ENCODE peak calls at places on chromosomes 6 and 20, in ten cellular contexts. One of them, this sample, is unnamed.

GRCh38 chr6:47428746-47429664 is 48.6 kb upstream of the CD2AP start:
- DNase-seq in NCI-H345: no peak
- DNase-seq in BE2C: no peak
- DNase-seq in ELR: no peak
- DNase-seq in NCI-H187: no peak
- DNase-seq in H9: peak
- DNase-seq in fibroblast of villous mesenchyme: no peak
- DNase-seq in endothelial cell: no peak
- DNase-seq in iPS-NIHi11: peak
- DNase-seq in fibroblast of mammary gland: no peak
- DNase-seq in this sample: no peak

GRCh38 chr6:93017213-93017612 is 402.1 kb downstream of the EPHA7 start:
- DNase-seq in H9: peak
- DNase-seq in iPS-NIHi11: peak
- DNase-seq in fibroblast of villous mesenchyme: peak
- DNase-seq in endothelial cell: no peak
- DNase-seq in fibroblast of mammary gland: no peak
- DNase-seq in ELR: no peak
- DNase-seq in NCI-H187: no peak
- DNase-seq in BE2C: no peak
- DNase-seq in NCI-H345: no peak
- DNase-seq in this sample: peak

GRCh38 chr6:5705256-5705655 is 301.5 kb downstream of the NRN1 start:
- DNase-seq in ELR: no peak
- DNase-seq in fibroblast of mammary gland: no peak
- DNase-seq in fibroblast of villous mesenchyme: no peak
- DNase-seq in BE2C: no peak
- DNase-seq in endothelial cell: no peak
- DNase-seq in NCI-H345: no peak
- DNase-seq in H9: no peak
- DNase-seq in NCI-H187: no peak
- DNase-seq in iPS-NIHi11: no peak
- DNase-seq in this sample: no peak

GRCh38 chr6:157753291-157753690 is 69.8 kb upstream of the SNX9 start:
- DNase-seq in NCI-H345: no peak
- DNase-seq in ELR: peak
- DNase-seq in fibroblast of mammary gland: no peak
- DNase-seq in BE2C: no peak
- DNase-seq in fibroblast of villous mesenchyme: peak
- DNase-seq in iPS-NIHi11: no peak
- DNase-seq in NCI-H187: no peak
- DNase-seq in endothelial cell: no peak
- DNase-seq in H9: no peak
- DNase-seq in this sample: no peak

GRCh38 chr6:15754035-15754705 is 91.3 kb upstream of the DTNBP1 start:
- DNase-seq in endothelial cell: no peak
- DNase-seq in NCI-H345: no peak
- DNase-seq in ELR: peak
- DNase-seq in iPS-NIHi11: peak
- DNase-seq in fibroblast of mammary gland: peak
- DNase-seq in H9: no peak
- DNase-seq in fibroblast of villous mesenchyme: peak
- DNase-seq in BE2C: peak
- DNase-seq in NCI-H187: no peak
- DNase-seq in this sample: peak

GRCh38 chr6:12208190-12208589 is 82.0 kb upstream of the EDN1 start:
- DNase-seq in fibroblast of mammary gland: peak
- DNase-seq in endothelial cell: no peak
- DNase-seq in BE2C: no peak
- DNase-seq in NCI-H187: no peak
- DNase-seq in iPS-NIHi11: no peak
- DNase-seq in ELR: peak
- DNase-seq in NCI-H345: no peak
- DNase-seq in H9: no peak
- DNase-seq in fibroblast of villous mesenchyme: peak
- DNase-seq in this sample: no peak

GRCh38 chr6:107647439-107647948 is 157.6 kb downstream of the SOBP start:
- DNase-seq in ELR: no peak
- DNase-seq in fibroblast of villous mesenchyme: no peak
- DNase-seq in BE2C: no peak
- DNase-seq in fibroblast of mammary gland: no peak
- DNase-seq in endothelial cell: no peak
- DNase-seq in NCI-H187: no peak
- DNase-seq in H9: no peak
- DNase-seq in NCI-H345: no peak
- DNase-seq in iPS-NIHi11: no peak
- DNase-seq in this sample: no peak

GRCh38 chr20:58239216-58239615 is 10.8 kb upstream of the ANKRD60 start:
- DNase-seq in endothelial cell: no peak
- DNase-seq in iPS-NIHi11: no peak
- DNase-seq in BE2C: no peak
- DNase-seq in NCI-H187: no peak
- DNase-seq in fibroblast of villous mesenchyme: no peak
- DNase-seq in ELR: peak
- DNase-seq in NCI-H345: no peak
- DNase-seq in H9: no peak
- DNase-seq in fibroblast of mammary gland: no peak
- DNase-seq in this sample: peak

GRCh38 chr6:35724471-35724870 is 12.4 kb upstream of the ARMC12 start:
- DNase-seq in ELR: no peak
- DNase-seq in fibroblast of villous mesenchyme: no peak
- DNase-seq in endothelial cell: no peak
- DNase-seq in iPS-NIHi11: no peak
- DNase-seq in H9: no peak
- DNase-seq in NCI-H187: no peak
- DNase-seq in NCI-H345: no peak
- DNase-seq in fibroblast of mammary gland: no peak
- DNase-seq in BE2C: no peak
- DNase-seq in this sample: no peak

GRCh38 chr20:33175123-33175522 is 7.2 kb downstream of the BPIFA2 start:
- DNase-seq in fibroblast of villous mesenchyme: no peak
- DNase-seq in iPS-NIHi11: no peak
- DNase-seq in NCI-H187: no peak
- DNase-seq in ELR: no peak
- DNase-seq in H9: no peak
- DNase-seq in BE2C: no peak
- DNase-seq in endothelial cell: no peak
- DNase-seq in NCI-H345: no peak
- DNase-seq in fibroblast of mammary gland: no peak
- DNase-seq in this sample: no peak

GRCh38 chr6:136306466-136306865 is 16.8 kb upstream of the BCLAF1 start:
- DNase-seq in endothelial cell: no peak
- DNase-seq in iPS-NIHi11: no peak
- DNase-seq in fibroblast of mammary gland: no peak
- DNase-seq in fibroblast of villous mesenchyme: no peak
- DNase-seq in NCI-H187: no peak
- DNase-seq in ELR: no peak
- DNase-seq in H9: no peak
- DNase-seq in NCI-H345: peak
- DNase-seq in BE2C: no peak
- DNase-seq in this sample: no peak

GRCh38 chr6:28802417-28803336 is 121.1 kb downstream of the TRIM27 start:
- DNase-seq in NCI-H345: no peak
- DNase-seq in ELR: peak
- DNase-seq in fibroblast of mammary gland: peak
- DNase-seq in NCI-H187: no peak
- DNase-seq in fibroblast of villous mesenchyme: peak
- DNase-seq in iPS-NIHi11: no peak
- DNase-seq in BE2C: peak
- DNase-seq in H9: peak
- DNase-seq in endothelial cell: no peak
- DNase-seq in this sample: no peak

GRCh38 chr6:168147205-168147738 is 68.3 kb upstream of the FRMD1 start:
- DNase-seq in endothelial cell: no peak
- DNase-seq in iPS-NIHi11: peak
- DNase-seq in fibroblast of mammary gland: no peak
- DNase-seq in ELR: no peak
- DNase-seq in NCI-H345: peak
- DNase-seq in BE2C: no peak
- DNase-seq in NCI-H187: peak
- DNase-seq in fibroblast of villous mesenchyme: no peak
- DNase-seq in H9: no peak
- DNase-seq in this sample: peak

GRCh38 chr20:36808317-36809257 is 35.0 kb upstream of the DSN1 start:
- DNase-seq in fibroblast of villous mesenchyme: peak
- DNase-seq in ELR: peak
- DNase-seq in NCI-H187: no peak
- DNase-seq in iPS-NIHi11: peak
- DNase-seq in BE2C: peak
- DNase-seq in fibroblast of mammary gland: peak
- DNase-seq in NCI-H345: peak
- DNase-seq in H9: peak
- DNase-seq in endothelial cell: peak
- DNase-seq in this sample: peak

GRCh38 chr6:168083142-168083885 is 4.3 kb upstream of the FRMD1 start:
- DNase-seq in iPS-NIHi11: no peak
- DNase-seq in endothelial cell: no peak
- DNase-seq in fibroblast of mammary gland: no peak
- DNase-seq in NCI-H345: no peak
- DNase-seq in fibroblast of villous mesenchyme: no peak
- DNase-seq in ELR: no peak
- DNase-seq in NCI-H187: no peak
- DNase-seq in H9: no peak
- DNase-seq in BE2C: no peak
- DNase-seq in this sample: no peak

This sample was measured in islet precursor cell.